ENCODE peak calls at places on chromosome 3, in five cellular contexts. M is neuronal stem cell, W is RCC 7860, B is esophagus squamous epithelium, S is left ventricle myocardium inferior. U is an unnamed sample.

GRCh38 chr3:51711352-51712019 is 4.6 kb downstream of the GRM2 start:
- DNase-seq in S (no peak), W (no peak), B (no peak), M (no peak), U (peak)

GRCh38 chr3:153628591-153628990 is 466.6 kb downstream of the RAP2B start:
- DNase-seq in S (no peak), M (no peak), B (no peak), W (no peak), U (no peak)

GRCh38 chr3:194738254-194739093 is 52.8 kb downstream of the FAM43A start:
- DNase-seq in S (peak), W (peak), B (no peak), M (no peak), U (peak)

GRCh38 chr3:112738366-112738765 is 97.4 kb upstream of the CCDC80 start:
- DNase-seq in M (no peak), S (no peak), W (no peak), B (no peak), U (no peak)

GRCh38 chr3:194869482-194870169 is 183.9 kb downstream of the FAM43A start:
- DNase-seq in M (no peak), W (peak), S (no peak), B (no peak), U (no peak)

GRCh38 chr3:148943531-148944200 is 47.7 kb upstream of the GYG1 start:
- DNase-seq in M (no peak), W (peak), B (no peak), S (no peak), U (no peak)

GRCh38 chr3:165696496-165696895 is 140.7 kb downstream of the BCHE start:
- DNase-seq in B (no peak), W (no peak), M (no peak), S (no peak), U (no peak)

GRCh38 chr3:120028271-120029047 is 65.8 kb downstream of the GSK3B start:
- DNase-seq in W (no peak), M (no peak), B (no peak), S (no peak), U (no peak)

GRCh38 chr3:126484148-126484547 is 8.5 kb upstream of the ZXDC start:
- DNase-seq in M (no peak), W (no peak), B (no peak), S (no peak), U (peak)

GRCh38 chr3:159787191-159787590 is 201.4 kb upstream of the IL12A start:
- DNase-seq in B (no peak), W (peak), S (no peak), M (no peak), U (no peak)

GRCh38 chr3:193140381-193140780 is 100.6 kb upstream of the PLAAT1 start:
- DNase-seq in M (no peak), B (no peak), W (peak), S (no peak), U (no peak)

U was measured in adrenal gland.